ENCODE peak calls at places on chromosomes 7 and 10, in ten cellular contexts. J is ovary, F is GM12891, V is H1, C is lower leg skin, B is spleen, Z is uterus, K is endothelial cell of umbilical vein, S is body of pancreas, Y is heart left ventricle. X is an unnamed sample.

GRCh38 chr10:111107023-111107422 is 30.2 kb downstream of the ADRA2A start:
- DNase-seq in J (no peak), F (no peak), V (no peak), C (no peak), B (no peak), Z (no peak), K (no peak), S (peak; percentile 91), Y (no peak), X (no peak)

GRCh38 chr10:86795353-86795752 is 38.9 kb downstream of the BMPR1A start:
- DNase-seq in J (no peak), F (no peak), V (no peak), C (no peak), B (no peak), Z (no peak), K (no peak), S (no peak), Y (no peak), X (no peak)

GRCh38 chr10:78691301-78692030 is 377.3 kb upstream of the ZMIZ1 start:
- DNase-seq in J (no peak), F (no peak), V (no peak), C (no peak), B (no peak), Z (no peak), K (no peak), S (no peak), Y (no peak), X (no peak)

GRCh38 chr10:73601486-73601921 is 10.4 kb upstream of the USP54 start:
- DNase-seq in J (no peak), F (no peak), V (no peak), C (peak; percentile 43), B (no peak), Z (no peak), K (peak; percentile 69), S (peak; percentile 78), Y (no peak), X (no peak)

GRCh38 chr10:87054373-87055295 is 34.5 kb downstream of the FAM25A start:
- DNase-seq in J (no peak), F (no peak), V (no peak), C (no peak), B (no peak), Z (no peak), K (peak; percentile 27), S (no peak), Y (no peak), X (no peak)

GRCh38 chr7:17340655-17341054 is 42.2 kb downstream of the AHR start:
- DNase-seq in J (no peak), F (no peak), V (no peak), C (no peak), B (no peak), Z (no peak), K (no peak), S (no peak), Y (no peak), X (no peak)

GRCh38 chr7:157568785-157569584 is 232.2 kb downstream of the DNAJB6 start:
- DNase-seq in J (peak; percentile 43), F (peak; percentile 66), V (no peak), C (peak; percentile 19), B (peak; percentile 90), Z (peak; percentile 26), K (peak; percentile 11), S (peak; percentile 63), Y (peak; percentile 66), X (no peak)

GRCh38 chr7:91156326-91156725 is 107.9 kb upstream of the FZD1 start:
- DNase-seq in J (no peak), F (no peak), V (no peak), C (no peak), B (no peak), Z (no peak), K (no peak), S (no peak), Y (no peak), X (no peak)

DNA sequence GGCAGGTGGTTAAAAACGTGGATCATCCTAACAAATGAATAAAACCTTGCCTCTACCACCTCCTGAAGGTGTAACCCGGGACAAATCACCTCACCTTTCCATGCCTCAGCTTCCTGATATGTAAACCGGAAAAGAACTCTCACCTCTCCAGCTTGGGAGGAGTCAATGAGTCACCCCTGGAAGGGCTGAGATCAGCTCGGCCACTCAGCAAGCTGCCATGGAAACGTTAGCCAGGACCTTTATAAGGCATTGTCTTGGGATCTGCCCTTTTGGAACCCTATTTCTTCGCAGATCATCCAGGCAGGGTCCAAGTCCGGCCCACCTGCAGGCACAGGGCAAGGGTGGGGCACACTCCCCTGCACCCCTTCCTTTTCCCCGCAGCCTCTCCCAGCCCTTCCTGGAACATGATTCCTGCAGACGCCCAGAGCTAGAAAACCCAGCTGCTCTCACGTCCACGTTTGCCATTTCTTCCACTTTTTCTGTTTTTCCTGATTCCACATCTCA is 81.6 kb upstream of the PFKP start:
- DNase-seq in J (no peak), F (no peak), V (peak; percentile 31), C (no peak), B (no peak), Z (no peak), K (peak; percentile 65), S (peak; percentile 73), Y (no peak), X (no peak)
- TF ChIP-seq POLR2A in J (no peak), F (no peak), V (no peak), C (no peak), B (no peak), Z (no peak), K (no peak), S (peak; percentile 10), Y (no peak), X (no peak)

GRCh38 chr7:43921423-43921822 is 4.8 kb upstream of the UBE2D4 start:
- DNase-seq in J (no peak), F (no peak), V (no peak), C (no peak), B (no peak), Z (no peak), K (no peak), S (peak; percentile 53), Y (no peak), X (no peak)

GRCh38 chr7:43929529-43930457 is 3.6 kb downstream of the UBE2D4 start:
- DNase-seq in J (no peak), F (no peak), V (no peak), C (no peak), B (no peak), Z (no peak), K (no peak), S (no peak), Y (no peak), X (no peak)

GRCh38 chr7:43922726-43923125 is 3.5 kb upstream of the UBE2D4 start:
- DNase-seq in J (no peak), F (no peak), V (no peak), C (no peak), B (no peak), Z (no peak), K (no peak), S (no peak), Y (no peak), X (no peak)

GRCh38 chr7:43927810-43928209 is 1.6 kb downstream of the UBE2D4 start:
- DNase-seq in J (no peak), F (no peak), V (no peak), C (no peak), B (no peak), Z (no peak), K (no peak), S (no peak), Y (no peak), X (no peak)

GRCh38 chr7:43926193-43927043 is at the start of gene UBE2D4:
- DNase-seq in J (peak; percentile 85), F (peak; percentile 86), V (no peak), C (peak; percentile 78), B (peak; percentile 98), Z (peak; percentile 87), K (peak; percentile 82), S (peak; percentile 90), Y (peak; percentile 90), X (peak; percentile 68)
- TF ChIP-seq POLR2A in J (peak; percentile 99), F (peak; percentile 87), V (peak; percentile 45), C (peak; percentile 70), B (peak; percentile 92), Z (peak; percentile 98), K (peak; percentile 81), S (peak; percentile 99), Y (peak; percentile 89), X (peak; percentile 79)

GRCh38 chr7:151519765-151520418 is at the start of gene RHEB:
- DNase-seq in J (peak; percentile 99), F (peak; percentile 90), V (peak; percentile 97), C (peak; percentile 98), B (peak; percentile 99), Z (peak; percentile 99), K (peak; percentile 99), S (peak; percentile 99), Y (peak; percentile 99), X (peak; percentile 97)
- TF ChIP-seq POLR2A in J (peak; percentile 43), F (peak; percentile 12), V (no peak), C (no peak), B (no peak), Z (no peak), K (no peak), S (peak; percentile 53), Y (no peak), X (peak; percentile 43)

DNA sequence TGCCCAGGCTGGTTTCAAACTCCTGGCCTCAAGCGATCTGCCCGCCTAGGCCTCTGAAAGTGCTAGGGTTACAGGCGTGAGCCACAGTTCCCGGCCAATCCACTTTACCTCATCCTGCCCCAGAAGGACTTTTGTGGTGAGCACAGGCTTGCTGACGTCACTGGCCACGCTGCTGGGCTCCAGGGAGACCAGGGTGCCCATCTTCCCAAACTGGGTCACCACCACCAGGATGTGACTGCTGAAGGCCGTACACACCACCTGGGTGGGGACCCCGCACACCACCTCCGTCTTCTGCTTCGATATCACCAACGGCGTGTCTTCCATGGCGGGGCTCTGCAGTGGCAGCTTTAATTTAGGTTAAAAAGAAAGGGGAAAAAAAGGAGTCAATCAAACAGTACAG is 816 bp downstream of the PSMG3 start:
- DNase-seq in J (no peak), F (no peak), V (no peak), C (no peak), B (no peak), Z (no peak), K (no peak), S (no peak), Y (no peak), X (no peak)
- TF ChIP-seq POLR2A in J (no peak), F (no peak), V (no peak), C (no peak), B (no peak), Z (no peak), K (no peak), S (no peak), Y (no peak), X (no peak)

DNA sequence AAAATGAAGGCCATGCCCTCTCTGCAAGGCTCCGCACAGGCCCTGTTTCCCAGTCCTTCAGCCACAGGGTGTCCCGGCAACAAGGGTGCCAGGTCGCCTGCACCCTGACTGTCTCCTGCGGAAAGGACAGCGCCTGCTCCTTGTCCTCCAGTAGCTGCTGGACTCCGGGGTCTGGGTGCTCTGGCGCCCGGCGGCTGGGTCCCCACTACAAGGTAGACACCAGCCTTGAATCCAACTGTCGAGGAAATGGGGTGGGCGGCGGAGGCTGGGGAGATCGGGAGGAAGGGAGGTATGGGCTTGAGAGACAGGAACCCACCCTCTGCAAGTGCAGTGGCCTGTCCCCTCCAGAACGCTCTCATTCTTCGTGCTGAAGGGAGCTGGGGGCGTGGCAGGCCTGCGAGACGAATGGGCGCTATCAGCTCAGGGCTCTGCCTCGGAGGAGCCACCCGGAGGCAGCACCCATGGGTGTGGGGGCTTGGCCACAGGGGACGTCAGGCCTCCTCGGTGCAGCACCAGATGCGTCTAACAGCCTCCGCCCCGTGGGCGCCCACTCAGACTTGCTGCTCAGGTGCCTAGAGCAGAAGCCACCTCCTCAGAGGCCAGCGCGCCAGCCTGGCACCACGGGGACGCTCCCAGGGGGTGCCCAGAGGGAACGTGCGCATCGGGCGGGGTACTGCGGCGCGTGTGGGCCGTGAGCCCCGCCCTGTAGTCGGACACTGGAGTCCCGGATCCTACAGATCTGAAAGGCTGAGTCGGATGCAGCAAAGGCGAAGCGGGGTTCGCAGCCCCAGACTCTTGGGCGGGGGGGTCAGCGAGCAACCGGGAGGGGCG is 15.6 kb downstream of the ADAM8 start:
- DNase-seq in J (peak; percentile 53), F (peak; percentile 78), V (no peak), C (no peak), B (peak; percentile 95), Z (peak; percentile 51), K (no peak), S (peak; percentile 59), Y (peak; percentile 76), X (no peak)
- TF ChIP-seq POLR2A in J (no peak), F (no peak), V (no peak), C (no peak), B (no peak), Z (no peak), K (no peak), S (no peak), Y (no peak), X (peak; percentile 5)